ENCODE peak calls at places on chromosomes 3 and 15, in four cellular contexts. Z is neural progenitor cell, R is transverse colon, X is GM23338. A is an unnamed sample.

GRCh38 chr15:77466521-77466920 is 45.8 kb downstream of the HMG20A start:
- DNase-seq in X (no peak), R (no peak), Z (no peak), A (no peak)

GRCh38 chr3:111070772-111071256 is 802 bp upstream of the NECTIN3 start:
- DNase-seq in R (no peak), X (peak; percentile 84), Z (no peak), A (no peak)

GRCh38 chr3:82030932-82031331 is 269.5 kb upstream of the GBE1 start:
- DNase-seq in Z (no peak), R (no peak), X (no peak), A (no peak)

GRCh38 chr3:98812851-98813374 is 49.8 kb downstream of the ST3GAL6 start:
- DNase-seq in Z (peak; percentile 20), R (no peak), X (peak; percentile 40), A (peak; percentile 53)

GRCh38 chr15:48858401-48858800 is 19.5 kb upstream of the EID1 start:
- DNase-seq in Z (no peak), X (no peak), R (no peak), A (no peak)

GRCh38 chr3:119195151-119195476 is 21.7 kb downstream of the UPK1B start:
- DNase-seq in Z (no peak), X (no peak), R (no peak), A (no peak)

GRCh38 chr3:129605593-129606521 is 619 bp downstream of the PLXND1 start:
- DNase-seq in X (no peak), Z (peak; percentile 54), R (no peak), A (peak; percentile 50)

GRCh38 chr3:124663690-124664089 is 66.6 kb upstream of the UMPS start:
- DNase-seq in R (no peak), X (no peak), Z (no peak), A (no peak)

GRCh38 chr3:32493437-32494414 is 8.9 kb downstream of the CMTM6 start:
- DNase-seq in R (no peak), X (no peak), Z (no peak), A (no peak)

GRCh38 chr15:94297543-94297942 is 66.2 kb downstream of the MCTP2 start:
- DNase-seq in R (no peak), Z (no peak), X (no peak), A (no peak)

GRCh38 chr15:56886450-56886856 is 32.0 kb upstream of the TCF12 start:
- DNase-seq in R (no peak), X (peak; percentile 21), Z (peak; percentile 10), A (no peak)

GRCh38 chr3:134008630-134009156 is 21.0 kb downstream of the SLCO2A1 start:
- DNase-seq in X (no peak), R (no peak), Z (no peak), A (no peak)

GRCh38 chr3:172751188-172751571 is 654 bp downstream of the ECT2 start:
- DNase-seq in X (no peak), Z (peak; percentile 48), R (no peak), A (no peak)

GRCh38 chr3:105094588-105094987 is 272.1 kb upstream of the ALCAM start:
- DNase-seq in R (no peak), X (peak; percentile 10), Z (no peak), A (no peak)

GRCh38 chr15:70956196-70956595 is 63.6 kb downstream of the LRRC49 start:
- DNase-seq in Z (no peak), X (no peak), R (no peak), A (no peak)

GRCh38 chr3:46484911-46485696 is 12.7 kb upstream of the RTP3 start:
- DNase-seq in Z (no peak), X (no peak), R (peak; percentile 45), A (peak; percentile 89)

GRCh38 chr3:47985376-47985775 is 30.8 kb downstream of the MAP4 start:
- DNase-seq in R (no peak), Z (no peak), X (no peak), A (no peak)

GRCh38 chr15:76058714-76059319 is 968 bp upstream of the TMEM266 start:
- DNase-seq in X (peak; percentile 53), R (no peak), Z (peak; percentile 52), A (no peak)

GRCh38 chr3:45524605-45525004 is 69.9 kb upstream of the LIMD1 start:
- DNase-seq in X (no peak), Z (no peak), R (no peak), A (no peak)

GRCh38 chr3:128497305-128498126 is 4.5 kb upstream of the GATA2 start:
- DNase-seq in R (peak; percentile 61), Z (peak; percentile 90), X (peak; percentile 84), A (peak; percentile 75)
- H3K27me3 ChIP-seq in R (peaks cover 100% of the 10 kb centered on the region), Z (peaks cover 100% of the 10 kb centered on the region), X (peaks cover 73% of the 10 kb centered on the region), A (peaks cover 20% of the 10 kb centered on the region)

GRCh38 chr3:57160731-57161086 is 4.4 kb downstream of the IL17RD start:
- DNase-seq in X (no peak), Z (no peak), R (no peak), A (no peak)
- H3K27me3 ChIP-seq in X (peaks cover 9% of the 10 kb centered on the region), Z (peaks cover 73% of the 10 kb centered on the region), R (peaks cover 15% of the 10 kb centered on the region), A (peaks cover 35% of the 10 kb centered on the region)

DNA sequence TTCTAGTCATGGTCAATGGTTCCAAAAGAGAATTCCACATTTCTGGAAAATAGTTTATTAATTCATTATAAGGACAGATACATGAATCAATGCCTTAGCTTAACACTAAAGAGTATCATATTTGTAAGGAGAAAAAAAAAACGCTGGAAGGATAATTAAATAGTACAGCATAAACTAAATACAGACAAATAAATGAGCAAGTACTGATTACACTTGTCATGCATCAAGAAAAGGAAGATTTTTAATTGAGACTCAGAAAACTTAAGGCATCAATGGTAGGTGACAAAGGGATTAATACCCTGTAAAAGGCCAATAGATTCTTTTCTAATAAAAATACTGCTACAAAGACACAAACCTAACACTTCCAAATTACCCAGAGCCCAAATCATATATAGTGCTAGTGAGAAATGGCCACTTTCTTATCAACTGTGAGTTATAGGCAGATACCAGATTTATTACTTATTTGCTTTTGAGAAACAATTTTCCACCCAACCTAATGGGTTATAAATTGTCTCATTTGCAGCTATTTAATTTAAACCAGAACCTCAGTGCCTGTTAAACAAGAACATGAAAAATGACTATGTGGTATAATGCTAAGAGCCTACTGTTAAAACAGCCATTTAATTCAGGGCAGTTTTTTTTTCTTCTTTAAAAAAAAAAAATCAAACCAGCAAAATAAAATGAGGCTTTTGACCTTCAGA is 3.8 kb upstream of the IGDCC3 start:
- DNase-seq in R (no peak), X (no peak), Z (no peak), A (no peak)
- H3K27me3 ChIP-seq in R (peaks cover 60% of the 10 kb centered on the region), X (peaks cover 32% of the 10 kb centered on the region), Z (peaks cover 22% of the 10 kb centered on the region), A (peaks cover 53% of the 10 kb centered on the region)

GRCh38 chr15:73322665-73323373 is 45.9 kb downstream of the HCN4 start:
- DNase-seq in R (no peak), Z (no peak), X (no peak), A (no peak)

GRCh38 chr15:73324496-73325170 is 44.1 kb downstream of the HCN4 start:
- DNase-seq in Z (no peak), X (no peak), R (no peak), A (no peak)

GRCh38 chr15:73321496-73322344 is 47.0 kb downstream of the HCN4 start:
- DNase-seq in X (peak; percentile 18), R (no peak), Z (peak; percentile 19), A (no peak)

GRCh38 chr15:73323956-73324355 is 44.8 kb downstream of the HCN4 start:
- DNase-seq in Z (no peak), R (no peak), X (no peak), A (no peak)

GRCh38 chr15:73323374-73323955 is 45.3 kb downstream of the HCN4 start:
- DNase-seq in Z (no peak), X (no peak), R (no peak), A (no peak)
- H3K27me3 ChIP-seq in Z (no peaks in the 10 kb centered on the region), X (no peaks in the 10 kb centered on the region), R (peaks cover 19% of the 10 kb centered on the region), A (peaks cover 80% of the 10 kb centered on the region)

GRCh38 chr3:127385540-127385870 is 97.7 kb upstream of the PRR20G start:
- DNase-seq in X (no peak), R (no peak), Z (no peak), A (no peak)
- H3K27me3 ChIP-seq in X (no peaks in the 10 kb centered on the region), R (peaks cover 4% of the 10 kb centered on the region), Z (no peaks in the 10 kb centered on the region), A (peaks cover 53% of the 10 kb centered on the region)

GRCh38 chr15:66236806-66237205 is 16.7 kb downstream of the MEGF11 start:
- DNase-seq in R (no peak), X (no peak), Z (no peak), A (no peak)
- H3K27me3 ChIP-seq in R (peaks cover 16% of the 10 kb centered on the region), X (no peaks in the 10 kb centered on the region), Z (no peaks in the 10 kb centered on the region), A (no peaks in the 10 kb centered on the region)

GRCh38 chr3:193841581-193841980 is 248.6 kb downstream of the OPA1 start:
- DNase-seq in R (no peak), Z (no peak), X (no peak), A (no peak)
- H3K27me3 ChIP-seq in R (no peaks in the 10 kb centered on the region), Z (no peaks in the 10 kb centered on the region), X (no peaks in the 10 kb centered on the region), A (no peaks in the 10 kb centered on the region)

GRCh38 chr3:72565593-72565992 is 282.7 kb downstream of the SHQ1 start:
- DNase-seq in X (no peak), Z (no peak), R (no peak), A (no peak)
- H3K27me3 ChIP-seq in X (no peaks in the 10 kb centered on the region), Z (no peaks in the 10 kb centered on the region), R (no peaks in the 10 kb centered on the region), A (no peaks in the 10 kb centered on the region)

GRCh38 chr3:193780371-193780770 is 187.4 kb downstream of the OPA1 start:
- DNase-seq in R (no peak), Z (no peak), X (no peak), A (no peak)
- H3K27me3 ChIP-seq in R (no peaks in the 10 kb centered on the region), Z (peaks cover 12% of the 10 kb centered on the region), X (peaks cover 35% of the 10 kb centered on the region), A (no peaks in the 10 kb centered on the region)